ENCODE peak calls at places on chromosome 10, in five cellular contexts. One of them, this sample, is unnamed.

GRCh38 chr10:86857097-86857825 is 100.2 kb downstream of the MMRN2 start:
- DNase-seq in CD8-positive, alpha-beta T cell: no peak
- DNase-seq in CD4-positive, alpha-beta T cell: no peak
- DNase-seq in right atrium auricular region: no peak
- DNase-seq in colonic mucosa: no peak
- DNase-seq in this sample: no peak

GRCh38 chr10:3761916-3762708 is 22.9 kb downstream of the KLF6 start:
- DNase-seq in CD8-positive, alpha-beta T cell: no peak
- DNase-seq in CD4-positive, alpha-beta T cell: no peak
- DNase-seq in right atrium auricular region: no peak
- DNase-seq in colonic mucosa: peak; percentile 18
- DNase-seq in this sample: no peak

GRCh38 chr10:63611078-63611477 is 89.9 kb downstream of the REEP3 start:
- DNase-seq in CD8-positive, alpha-beta T cell: no peak
- DNase-seq in CD4-positive, alpha-beta T cell: no peak
- DNase-seq in right atrium auricular region: no peak
- DNase-seq in colonic mucosa: no peak
- DNase-seq in this sample: no peak

GRCh38 chr10:640673-641045 is 48.8 kb downstream of the DIP2C start:
- DNase-seq in CD8-positive, alpha-beta T cell: no peak
- DNase-seq in CD4-positive, alpha-beta T cell: no peak
- DNase-seq in right atrium auricular region: no peak
- DNase-seq in colonic mucosa: no peak
- DNase-seq in this sample: no peak

GRCh38 chr10:7111574-7111973 is 299.3 kb downstream of the SFMBT2 start:
- DNase-seq in CD8-positive, alpha-beta T cell: no peak
- DNase-seq in CD4-positive, alpha-beta T cell: no peak
- DNase-seq in right atrium auricular region: no peak
- DNase-seq in colonic mucosa: no peak
- DNase-seq in this sample: no peak

GRCh38 chr10:93702278-93703001 is at the start of gene FRA10AC1:
- DNase-seq in CD8-positive, alpha-beta T cell: peak; percentile 78
- DNase-seq in CD4-positive, alpha-beta T cell: peak; percentile 89
- DNase-seq in right atrium auricular region: peak; percentile 98
- DNase-seq in colonic mucosa: peak; percentile 94
- DNase-seq in this sample: peak; percentile 96

GRCh38 chr10:84452006-84452405 is 123.6 kb downstream of the CCSER2 start:
- DNase-seq in CD8-positive, alpha-beta T cell: no peak
- DNase-seq in CD4-positive, alpha-beta T cell: no peak
- DNase-seq in right atrium auricular region: no peak
- DNase-seq in colonic mucosa: no peak
- DNase-seq in this sample: no peak

GRCh38 chr10:125127110-125127509 is 33.3 kb downstream of the CTBP2 start:
- DNase-seq in CD8-positive, alpha-beta T cell: no peak
- DNase-seq in CD4-positive, alpha-beta T cell: no peak
- DNase-seq in right atrium auricular region: no peak
- DNase-seq in colonic mucosa: no peak
- DNase-seq in this sample: peak; percentile 30

GRCh38 chr10:77712207-77712606 is 74.6 kb upstream of the KCNMA1 start:
- DNase-seq in CD8-positive, alpha-beta T cell: no peak
- DNase-seq in CD4-positive, alpha-beta T cell: no peak
- DNase-seq in right atrium auricular region: no peak
- DNase-seq in colonic mucosa: no peak
- DNase-seq in this sample: no peak

GRCh38 chr10:62665771-62666170 is 138.7 kb upstream of the ADO start:
- DNase-seq in CD8-positive, alpha-beta T cell: no peak
- DNase-seq in CD4-positive, alpha-beta T cell: no peak
- DNase-seq in right atrium auricular region: no peak
- DNase-seq in colonic mucosa: no peak
- DNase-seq in this sample: no peak

GRCh38 chr10:86103391-86104101 is 263.0 kb downstream of the GRID1 start:
- DNase-seq in CD8-positive, alpha-beta T cell: no peak
- DNase-seq in CD4-positive, alpha-beta T cell: no peak
- DNase-seq in right atrium auricular region: no peak
- DNase-seq in colonic mucosa: no peak
- DNase-seq in this sample: no peak

GRCh38 chr10:131065673-131066331 is 245.7 kb downstream of the TCERG1L start:
- DNase-seq in CD8-positive, alpha-beta T cell: no peak
- DNase-seq in CD4-positive, alpha-beta T cell: no peak
- DNase-seq in right atrium auricular region: no peak
- DNase-seq in colonic mucosa: no peak
- DNase-seq in this sample: no peak

GRCh38 chr10:33095867-33096479 is 137.9 kb upstream of the ITGB1 start:
- DNase-seq in CD8-positive, alpha-beta T cell: no peak
- DNase-seq in CD4-positive, alpha-beta T cell: no peak
- DNase-seq in right atrium auricular region: no peak
- DNase-seq in colonic mucosa: no peak
- DNase-seq in this sample: no peak

GRCh38 chr10:11881477-11882417 is 58.6 kb downstream of the PROSER2 start:
- DNase-seq in CD8-positive, alpha-beta T cell: no peak
- DNase-seq in CD4-positive, alpha-beta T cell: no peak
- DNase-seq in right atrium auricular region: no peak
- DNase-seq in colonic mucosa: no peak
- DNase-seq in this sample: no peak

GRCh38 chr10:69819713-69820506 is 18.2 kb downstream of the COL13A1 start:
- DNase-seq in CD8-positive, alpha-beta T cell: no peak
- DNase-seq in CD4-positive, alpha-beta T cell: no peak
- DNase-seq in right atrium auricular region: no peak
- DNase-seq in colonic mucosa: no peak
- DNase-seq in this sample: no peak
- H3K27ac ChIP-seq in CD8-positive, alpha-beta T cell: no peak overlapping the region
- H3K27ac ChIP-seq in CD4-positive, alpha-beta T cell: no peak overlapping the region
- H3K27ac ChIP-seq in right atrium auricular region: no peak overlapping the region
- H3K27ac ChIP-seq in colonic mucosa: no peak overlapping the region
- H3K27ac ChIP-seq in this sample: no peak overlapping the region

GRCh38 chr10:103207141-103207540 is 14.1 kb upstream of the NT5C2 start:
- DNase-seq in CD8-positive, alpha-beta T cell: no peak
- DNase-seq in CD4-positive, alpha-beta T cell: no peak
- DNase-seq in right atrium auricular region: no peak
- DNase-seq in colonic mucosa: no peak
- DNase-seq in this sample: no peak
- H3K9me3 ChIP-seq in CD8-positive, alpha-beta T cell: no peaks in the 10 kb centered on the region
- H3K9me3 ChIP-seq in CD4-positive, alpha-beta T cell: no peaks in the 10 kb centered on the region
- H3K9me3 ChIP-seq in right atrium auricular region: no peaks in the 10 kb centered on the region
- H3K9me3 ChIP-seq in colonic mucosa: no peaks in the 10 kb centered on the region
- H3K9me3 ChIP-seq in this sample: peaks cover 7% of the 10 kb centered on the region

DNA sequence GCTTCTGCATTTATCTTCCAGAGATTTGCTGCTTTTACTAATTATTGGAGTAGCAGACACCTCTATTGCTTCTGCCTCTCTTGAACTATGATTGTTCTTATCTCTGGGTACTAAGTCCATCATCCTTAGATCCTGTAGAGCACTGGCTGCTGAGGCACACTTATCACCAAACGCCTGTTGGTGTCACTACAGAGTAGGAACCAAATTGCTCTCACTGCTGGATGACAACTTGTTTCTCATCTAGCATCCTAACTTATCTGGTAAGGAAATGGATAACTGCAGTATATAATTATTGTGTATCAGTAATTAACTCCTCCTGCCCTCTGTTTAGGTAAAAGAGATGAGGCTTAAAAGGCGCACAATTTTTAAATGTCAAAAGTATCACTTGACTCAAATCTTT is 1059.4 kb downstream of the NRG3 start:
- DNase-seq in CD8-positive, alpha-beta T cell: no peak
- DNase-seq in CD4-positive, alpha-beta T cell: no peak
- DNase-seq in right atrium auricular region: no peak
- DNase-seq in colonic mucosa: no peak
- DNase-seq in this sample: no peak
- TF ChIP-seq CTCF in CD8-positive, alpha-beta T cell: no peak
- TF ChIP-seq CTCF in CD4-positive, alpha-beta T cell: no peak
- TF ChIP-seq CTCF in right atrium auricular region: no peak
- TF ChIP-seq CTCF in colonic mucosa: no peak
- TF ChIP-seq CTCF in this sample: no peak

GRCh38 chr10:10872035-10872673 is 145.5 kb upstream of the CELF2 start:
- DNase-seq in CD8-positive, alpha-beta T cell: no peak
- DNase-seq in CD4-positive, alpha-beta T cell: no peak
- DNase-seq in right atrium auricular region: peak; percentile 74
- DNase-seq in colonic mucosa: no peak
- DNase-seq in this sample: no peak
- H3K27ac ChIP-seq in CD8-positive, alpha-beta T cell: no peak overlapping the region
- H3K27ac ChIP-seq in CD4-positive, alpha-beta T cell: no peak overlapping the region
- H3K27ac ChIP-seq in right atrium auricular region: peak overlapping the region; percentile 88
- H3K27ac ChIP-seq in colonic mucosa: no peak overlapping the region
- H3K27ac ChIP-seq in this sample: peak overlapping the region; percentile 74

DNA sequence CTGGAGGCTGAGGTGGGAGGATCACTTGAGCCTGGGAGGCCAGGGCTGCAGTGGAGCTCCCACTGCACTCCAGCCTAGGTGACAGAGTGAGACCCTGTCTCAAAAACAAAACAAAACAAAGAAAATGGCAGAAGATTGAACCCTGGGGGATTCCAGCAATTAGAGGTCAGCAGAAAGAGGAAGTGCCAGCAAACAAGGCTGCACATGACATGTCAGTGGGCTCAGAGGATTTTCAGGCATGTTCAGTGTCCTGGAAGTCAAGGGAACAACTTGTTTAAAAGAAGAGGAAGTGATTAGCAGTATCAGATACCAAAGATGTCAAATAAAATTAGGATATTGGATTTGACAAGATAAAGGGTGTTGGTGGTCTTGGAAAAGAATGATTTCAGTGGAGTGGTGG is 32.3 kb downstream of the RAB18 start:
- DNase-seq in CD8-positive, alpha-beta T cell: no peak
- DNase-seq in CD4-positive, alpha-beta T cell: no peak
- DNase-seq in right atrium auricular region: no peak
- DNase-seq in colonic mucosa: no peak
- DNase-seq in this sample: no peak
- H3K9me3 ChIP-seq in CD8-positive, alpha-beta T cell: no peaks in the 10 kb centered on the region
- H3K9me3 ChIP-seq in CD4-positive, alpha-beta T cell: no peaks in the 10 kb centered on the region
- H3K9me3 ChIP-seq in right atrium auricular region: no peaks in the 10 kb centered on the region
- H3K9me3 ChIP-seq in colonic mucosa: no peaks in the 10 kb centered on the region
- H3K9me3 ChIP-seq in this sample: no peaks in the 10 kb centered on the region